ENCODE peak calls at places on chromosome 9, in six cellular contexts. X is cardiac muscle cell, D is fibroblast of lung, B is PC-9, I is left lung, V is NB4. K is an unnamed sample.
A peak's percentile ranks its signal among the peaks of the same experiment; 100 is the strongest.

GRCh38 chr9:87206064-87206661 is 258.9 kb upstream of the GAS1 start:
- DNase-seq in V (no peak), B (no peak), X (no peak), I (no peak), D (peak; percentile 89), K (no peak)

GRCh38 chr9:132288371-132288770 is 66.4 kb downstream of the SETX start:
- DNase-seq in D (peak; percentile 83), B (no peak), V (no peak), X (no peak), I (no peak), K (peak; percentile 16)

GRCh38 chr9:14678776-14679175 is 14.5 kb downstream of the ZDHHC21 start:
- DNase-seq in D (no peak), V (no peak), I (no peak), X (no peak), B (no peak), K (no peak)

GRCh38 chr9:14258156-14258555 is 55.8 kb downstream of the NFIB start:
- DNase-seq in D (no peak), I (no peak), B (no peak), V (no peak), X (no peak), K (no peak)

GRCh38 chr9:8457814-8458213 is 658.2 kb upstream of the DMAC1 start:
- DNase-seq in I (no peak), B (no peak), D (no peak), X (no peak), V (no peak), K (no peak)

GRCh38 chr9:38186372-38187115 is 117.5 kb upstream of the SHB start:
- DNase-seq in X (no peak), B (no peak), V (no peak), I (no peak), D (peak; percentile 24), K (peak; percentile 3)

GRCh38 chr9:106590759-106591505 is 272.0 kb upstream of the ZNF462 start:
- DNase-seq in X (no peak), B (no peak), V (no peak), D (no peak), I (no peak), K (no peak)

GRCh38 chr9:122619996-122620395 is 5.5 kb downstream of the OR1Q1 start:
- DNase-seq in I (no peak), V (no peak), D (no peak), B (no peak), X (no peak), K (no peak)

GRCh38 chr9:80501635-80502034 is 929.9 kb downstream of the TLE4 start:
- DNase-seq in X (no peak), V (no peak), D (peak; percentile 3), I (no peak), B (no peak), K (peak; percentile 24)

GRCh38 chr9:89375181-89375760 is 57.0 kb downstream of the SECISBP2 start:
- DNase-seq in V (peak; percentile 78), D (no peak), X (no peak), I (no peak), B (no peak), K (peak; percentile 4)

GRCh38 chr9:95085861-95086563 is 231.5 kb downstream of the FANCC start:
- DNase-seq in X (peak; percentile 15), V (no peak), B (no peak), D (no peak), I (no peak), K (no peak)

GRCh38 chr9:136714876-136715239 is 2.5 kb downstream of the DIPK1B start:
- DNase-seq in I (no peak), X (no peak), D (no peak), B (no peak), V (no peak), K (no peak)

GRCh38 chr9:136711751-136712689 is at the start of gene DIPK1B:
- DNase-seq in B (no peak), X (peak; percentile 80), D (no peak), I (no peak), V (peak; percentile 58), K (no peak)

GRCh38 chr9:136714096-136714875 is 1.9 kb downstream of the DIPK1B start:
- DNase-seq in X (no peak), I (no peak), V (no peak), B (no peak), D (no peak), K (peak; percentile 64)

GRCh38 chr9:136712690-136713554 is 550 bp downstream of the DIPK1B start:
- DNase-seq in V (no peak), I (no peak), X (peak; percentile 44), D (no peak), B (no peak), K (no peak)

GRCh38 chr9:136713555-136713949 is 1.2 kb downstream of the DIPK1B start:
- DNase-seq in V (no peak), I (no peak), X (no peak), B (no peak), D (no peak), K (no peak)
- H3K4me3 ChIP-seq in V (peak overlapping the region; percentile 51), I (no peak overlapping the region), X (peak overlapping the region; percentile 88), B (peak overlapping the region; percentile 68), D (no peak overlapping the region), K (peak overlapping the region; percentile 64)

GRCh38 chr9:121399883-121400607 is 30.0 kb upstream of the STOM start:
- DNase-seq in B (peak; percentile 68), I (no peak), X (peak; percentile 75), V (peak; percentile 80), D (peak; percentile 79), K (peak; percentile 92)

GRCh38 chr9:121404906-121405305 is 34.9 kb upstream of the STOM start:
- DNase-seq in I (no peak), D (no peak), B (no peak), V (no peak), X (no peak), K (no peak)

DNA sequence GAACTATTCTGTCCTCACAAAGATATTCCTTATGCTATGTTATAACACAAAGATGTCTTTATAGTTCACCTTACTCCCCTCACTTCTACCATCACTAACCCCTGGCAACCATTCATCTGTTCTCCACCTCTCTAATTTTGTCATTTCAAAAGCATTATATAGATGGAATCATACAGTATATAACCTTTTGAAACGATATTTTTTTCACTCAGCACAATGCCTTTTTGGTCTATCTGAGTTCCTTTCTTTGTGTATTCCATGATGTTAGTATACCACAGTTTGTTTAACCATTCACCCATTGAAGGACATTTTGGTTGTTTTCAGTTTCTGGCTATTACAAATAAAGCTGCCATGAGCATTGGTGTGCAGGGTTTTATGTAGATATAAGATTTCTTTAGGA is 35.8 kb upstream of the STOM start:
- DNase-seq in B (no peak), D (no peak), X (no peak), I (no peak), V (no peak), K (no peak)
- TF ChIP-seq CTCF in B (no peak), D (no peak), X (no peak), I (no peak), V (no peak), K (no peak)

GRCh38 chr9:97855486-97855875 is 2.5 kb downstream of the FOXE1 start:
- DNase-seq in I (no peak), B (no peak), V (no peak), X (no peak), D (no peak), K (no peak)
- H3K4me3 ChIP-seq in I (no peak overlapping the region), B (no peak overlapping the region), V (no peak overlapping the region), X (no peak overlapping the region), D (peak overlapping the region; percentile 14), K (no peak overlapping the region)

GRCh38 chr9:133618726-133619125 is 9.5 kb upstream of the FAM163B start:
- DNase-seq in B (no peak), D (no peak), V (no peak), I (no peak), X (no peak), K (no peak)
- TF ChIP-seq CTCF in B (no peak), D (no peak), V (no peak), I (no peak), X (no peak), K (no peak)

GRCh38 chr9:4614627-4615026 is 47.5 kb upstream of the PLPP6 start:
- DNase-seq in V (no peak), X (no peak), I (no peak), B (no peak), D (no peak), K (no peak)
- H3K4me3 ChIP-seq in V (no peak overlapping the region), X (no peak overlapping the region), I (no peak overlapping the region), B (no peak overlapping the region), D (no peak overlapping the region), K (no peak overlapping the region)

DNA sequence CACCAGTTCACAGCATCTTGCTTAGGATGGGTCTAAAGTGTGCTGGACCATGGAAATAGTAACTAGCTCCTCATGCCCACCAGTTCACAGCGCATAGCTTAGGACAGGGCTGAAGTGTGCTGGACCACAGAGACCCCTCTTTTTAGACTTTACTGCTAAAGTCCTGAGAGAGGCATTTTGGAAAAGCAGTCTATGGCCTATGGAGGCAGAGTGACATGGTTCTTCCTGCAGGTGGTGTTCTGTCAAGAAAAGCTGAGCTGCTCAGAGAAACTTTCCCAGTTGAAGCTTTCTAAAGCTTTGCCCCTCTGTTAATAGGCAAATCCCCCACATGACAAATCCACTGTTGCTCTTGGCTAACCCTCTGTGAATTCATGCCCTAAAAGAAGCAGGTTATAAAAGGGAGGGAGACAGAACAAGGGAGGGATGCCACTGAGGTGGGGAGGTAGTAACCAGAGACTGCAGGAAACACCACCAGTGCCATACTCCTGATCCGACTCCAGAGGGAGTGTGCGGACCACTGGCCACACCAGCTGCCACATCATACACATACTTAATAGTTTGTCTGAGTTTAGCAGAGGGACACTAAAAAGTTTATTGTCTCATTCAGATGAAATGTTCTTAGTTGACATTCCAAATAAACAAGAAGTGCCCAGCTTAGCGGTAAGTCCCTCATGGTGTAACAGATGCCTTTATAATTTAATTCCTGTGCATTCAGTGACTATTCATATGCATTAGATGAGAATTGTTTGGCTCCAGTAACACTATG is 236.1 kb upstream of the NFIL3 start:
- DNase-seq in X (peak; percentile 45), V (peak; percentile 20), B (no peak), D (peak; percentile 35), I (no peak), K (peak; percentile 42)
- TF ChIP-seq CTCF in X (peak; percentile 54), V (peak; percentile 37), B (peak; percentile 30), D (peak; percentile 53), I (no peak), K (peak; percentile 67)

DNA sequence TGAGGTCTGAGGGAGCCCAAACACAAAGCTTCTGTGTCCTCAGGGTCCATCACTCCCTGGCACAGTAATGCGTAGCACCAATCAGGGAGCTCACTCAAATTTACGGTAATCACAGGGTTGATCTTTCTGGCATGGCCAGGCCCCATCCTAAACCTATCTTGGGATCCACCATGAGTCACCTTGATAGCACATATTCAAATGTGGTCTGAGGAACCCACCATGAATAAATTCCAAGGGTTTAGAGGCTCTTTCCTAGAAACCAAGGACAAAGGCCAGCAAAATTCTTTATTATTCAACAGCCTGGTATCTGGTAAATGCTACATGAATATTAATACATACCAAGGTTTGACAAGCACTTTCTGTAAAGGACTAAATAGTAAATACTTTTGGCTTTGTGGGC is 254.5 kb downstream of the TLR4 start:
- DNase-seq in X (no peak), B (no peak), V (no peak), D (peak; percentile 3), I (no peak), K (no peak)
- H3K4me3 ChIP-seq in X (no peak overlapping the region), B (no peak overlapping the region), V (no peak overlapping the region), D (no peak overlapping the region), I (no peak overlapping the region), K (no peak overlapping the region)

DNA sequence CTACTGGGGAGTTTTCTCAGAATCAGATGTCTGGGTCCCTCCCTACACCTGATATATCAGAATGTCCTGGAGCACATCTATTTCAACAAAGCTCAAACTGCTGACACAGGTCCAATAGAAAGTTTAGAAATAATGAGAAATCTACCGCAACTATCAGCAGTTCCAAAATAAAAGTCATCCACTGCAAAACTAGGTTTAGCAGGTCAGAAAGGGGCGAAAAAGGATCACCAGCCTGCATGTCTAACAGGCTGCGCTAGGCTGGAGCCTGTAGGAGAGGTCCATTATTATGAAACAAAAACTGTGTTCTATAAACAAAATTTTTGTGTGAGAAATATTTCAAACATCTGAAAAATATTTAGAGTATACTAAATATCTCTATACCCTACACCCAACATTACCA is 84.1 kb upstream of the RNF38 start:
- DNase-seq in D (no peak), I (no peak), V (no peak), B (no peak), X (no peak), K (no peak)
- TF ChIP-seq CTCF in D (no peak), I (no peak), V (no peak), B (no peak), X (no peak), K (no peak)